ENCODE peak calls at places on chromosomes 11 and 22, in five cellular contexts. Y is K562, L is A549, U is esophagus muscularis mucosa, S is heart left ventricle. F is an unnamed sample.

GRCh38 chr11:3947084-3947483 is 91.6 kb downstream of the STIM1 start:
- DNase-seq in Y (no peak), L (no peak), U (no peak), S (peak), F (no peak)

GRCh38 chr11:110430267-110431211 is 791 bp downstream of the FDX1 start:
- DNase-seq in Y (no peak), L (no peak), U (no peak), S (peak), F (peak)

GRCh38 chr11:72326151-72326842 is 82.3 kb upstream of the PHOX2A start:
- DNase-seq in Y (peak), L (no peak), U (no peak), S (no peak), F (peak)

GRCh38 chr11:57459112-57460016 is 964 bp upstream of the RTN4RL2 start:
- DNase-seq in Y (peak), L (no peak), U (no peak), S (no peak), F (peak)

GRCh38 chr11:27722117-27722844 is 22.0 kb upstream of the BDNF start:
- DNase-seq in Y (no peak), L (peak), U (no peak), S (no peak), F (no peak)

GRCh38 chr22:39927544-39927943 is 26.7 kb downstream of the GRAP2 start:
- DNase-seq in Y (peak), L (no peak), U (no peak), S (no peak), F (no peak)

GRCh38 chr22:23754980-23755636 is 883 bp upstream of the VPREB3 start:
- DNase-seq in Y (no peak), L (no peak), U (no peak), S (no peak), F (no peak)

GRCh38 chr11:90309693-90310092 is 86.8 kb upstream of the CHORDC1 start:
- DNase-seq in Y (no peak), L (no peak), U (no peak), S (no peak), F (no peak)

GRCh38 chr11:71500601-71501021 is 26.5 kb upstream of the KRTAP5-7 start:
- DNase-seq in Y (no peak), L (no peak), U (no peak), S (peak), F (no peak)

GRCh38 chr22:46102752-46103151 is 47.6 kb upstream of the PPARA start:
- DNase-seq in Y (no peak), L (no peak), U (no peak), S (no peak), F (no peak)

GRCh38 chr11:72930011-72930410 is 115.8 kb downstream of the ATG16L2 start:
- DNase-seq in Y (no peak), L (no peak), U (no peak), S (no peak), F (no peak)

GRCh38 chr22:23128269-23129108 is 13.3 kb downstream of the RSPH14 start:
- DNase-seq in Y (peak), L (peak), U (no peak), S (peak), F (peak)

GRCh38 chr11:94151311-94151710 is 22.7 kb downstream of the PANX1 start:
- DNase-seq in Y (no peak), L (no peak), U (no peak), S (no peak), F (no peak)

GRCh38 chr11:115067471-115067870 is 389.1 kb downstream of the NXPE2 start:
- DNase-seq in Y (no peak), L (no peak), U (no peak), S (no peak), F (no peak)

GRCh38 chr11:107496011-107496410 is 38.4 kb upstream of the CWF19L2 start:
- DNase-seq in Y (no peak), L (no peak), U (no peak), S (no peak), F (no peak)

GRCh38 chr11:107505667-107506066 is 48.0 kb upstream of the CWF19L2 start:
- DNase-seq in Y (peak), L (no peak), U (no peak), S (no peak), F (no peak)

DNA sequence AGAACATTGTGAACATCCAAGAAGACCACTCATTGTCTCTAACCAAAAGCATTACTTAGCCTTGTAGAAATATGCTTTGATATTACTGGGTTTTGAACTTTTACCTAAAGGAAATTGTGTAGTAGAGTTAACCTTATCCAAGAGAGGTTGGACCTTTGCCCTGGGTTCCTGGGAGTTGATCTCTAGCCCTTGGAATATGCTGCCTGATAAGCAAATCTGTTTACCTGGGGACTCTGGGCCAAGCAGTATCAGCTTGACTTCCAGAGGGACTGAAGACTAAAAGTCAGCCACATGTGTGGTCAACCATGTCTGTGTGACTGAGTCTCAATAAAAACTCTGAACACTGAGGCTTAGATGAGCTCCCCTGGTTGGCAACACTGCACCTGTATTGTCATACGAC is 44.1 kb upstream of the CWF19L2 start:
- DNase-seq in Y (no peak), L (no peak), U (no peak), S (no peak), F (no peak)
- TF ChIP-seq POLR2A in Y (no peak), L (no peak), U (no peak), S (no peak), F (no peak)

GRCh38 chr22:41036924-41037323 is 55.5 kb upstream of the EP300 start:
- DNase-seq in Y (no peak), L (no peak), U (no peak), S (no peak), F (no peak)

GRCh38 chr22:41040483-41040882 is 51.9 kb upstream of the EP300 start:
- DNase-seq in Y (no peak), L (no peak), U (no peak), S (no peak), F (no peak)

GRCh38 chr22:41041532-41041931 is 50.9 kb upstream of the EP300 start:
- DNase-seq in Y (no peak), L (no peak), U (no peak), S (no peak), F (no peak)

GRCh38 chr22:41034741-41035140 is 57.7 kb upstream of the EP300 start:
- DNase-seq in Y (no peak), L (no peak), U (no peak), S (no peak), F (no peak)

DNA sequence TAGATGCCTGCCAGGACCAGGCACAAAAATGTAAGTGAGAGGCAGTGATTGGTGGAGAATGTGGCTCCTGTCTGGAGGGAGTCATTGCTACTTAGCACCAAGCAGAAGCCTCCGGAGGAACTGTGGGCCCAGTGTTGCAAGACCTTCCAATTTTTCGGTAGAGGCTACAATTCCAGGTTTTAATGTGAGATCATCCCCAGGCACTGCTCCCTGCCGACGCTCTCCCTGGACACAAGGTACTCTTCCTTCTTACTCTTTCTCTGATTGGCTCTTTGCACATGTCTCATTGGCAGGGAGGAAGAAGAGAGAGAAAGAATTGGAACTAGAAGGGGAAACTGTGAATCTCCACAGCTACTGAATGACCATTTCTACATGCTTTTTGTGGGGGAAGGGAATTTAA is 53.7 kb upstream of the EP300 start:
- DNase-seq in Y (no peak), L (no peak), U (no peak), S (no peak), F (no peak)
- TF ChIP-seq POLR2A in Y (no peak), L (no peak), U (no peak), S (no peak), F (no peak)

GRCh38 chr22:44181912-44182590 is 1.3 kb downstream of the PARVG start:
- DNase-seq in Y (no peak), L (no peak), U (no peak), S (no peak), F (no peak)

GRCh38 chr22:44181033-44181911 is 547 bp downstream of the PARVG start:
- DNase-seq in Y (no peak), L (no peak), U (no peak), S (peak), F (peak)

GRCh38 chr22:44180706-44181032 is at the start of gene PARVG:
- DNase-seq in Y (no peak), L (no peak), U (no peak), S (no peak), F (peak)

GRCh38 chr22:44184006-44184405 is 3.3 kb downstream of the PARVG start:
- DNase-seq in Y (no peak), L (no peak), U (no peak), S (no peak), F (no peak)

DNA sequence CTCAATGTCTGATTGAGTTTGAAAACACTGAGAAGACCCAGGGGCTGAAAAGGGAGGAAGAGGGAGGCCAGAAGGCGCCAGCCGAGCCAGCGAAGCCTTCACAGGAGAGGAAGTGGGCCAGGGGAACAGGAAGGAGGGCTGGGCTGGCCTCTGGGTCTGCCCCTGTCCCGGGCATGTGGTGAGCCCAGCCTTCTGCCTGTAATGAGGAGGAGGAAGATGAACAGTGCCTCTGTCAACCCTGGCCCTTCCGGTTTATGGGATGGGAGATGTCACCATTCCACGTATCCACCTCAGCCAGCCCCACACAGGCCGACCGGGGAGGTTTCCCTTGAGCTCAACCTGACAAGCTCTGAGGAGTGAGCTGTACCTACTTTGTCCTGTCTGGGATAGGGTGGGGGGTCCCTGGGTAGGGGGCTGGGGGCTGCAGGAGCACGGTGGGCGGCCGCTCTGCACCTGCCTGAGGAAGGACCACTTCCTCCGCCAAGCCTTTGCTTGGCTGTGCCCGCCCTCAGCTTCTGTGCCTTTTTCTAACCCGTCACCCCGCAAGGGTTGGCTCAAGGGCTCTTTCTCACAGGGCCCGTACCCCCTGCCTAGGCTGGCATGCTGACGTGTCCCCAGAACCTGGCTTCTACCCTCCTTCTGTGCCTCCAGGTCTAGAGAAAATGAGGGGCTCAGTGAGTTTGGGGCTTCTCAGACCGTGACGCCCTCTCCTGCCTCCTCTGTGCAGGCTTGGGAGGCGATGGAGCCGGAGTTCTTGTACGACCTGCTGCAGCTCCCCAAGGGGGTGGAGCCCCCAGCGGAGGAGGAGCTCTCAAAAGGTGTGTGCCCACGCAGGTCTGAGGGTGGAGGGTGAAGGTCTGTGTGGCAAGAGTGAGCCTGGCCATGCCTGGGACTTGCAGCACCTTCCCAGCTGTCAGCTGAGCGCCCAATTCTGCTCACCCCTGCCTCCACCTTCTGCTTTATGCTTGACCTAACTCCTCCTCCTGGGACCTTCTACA is 2.2 kb downstream of the PARVG start:
- DNase-seq in Y (no peak), L (no peak), U (no peak), S (peak), F (no peak)
- TF ChIP-seq POLR2A in Y (no peak), L (no peak), U (no peak), S (no peak), F (no peak)

DNA sequence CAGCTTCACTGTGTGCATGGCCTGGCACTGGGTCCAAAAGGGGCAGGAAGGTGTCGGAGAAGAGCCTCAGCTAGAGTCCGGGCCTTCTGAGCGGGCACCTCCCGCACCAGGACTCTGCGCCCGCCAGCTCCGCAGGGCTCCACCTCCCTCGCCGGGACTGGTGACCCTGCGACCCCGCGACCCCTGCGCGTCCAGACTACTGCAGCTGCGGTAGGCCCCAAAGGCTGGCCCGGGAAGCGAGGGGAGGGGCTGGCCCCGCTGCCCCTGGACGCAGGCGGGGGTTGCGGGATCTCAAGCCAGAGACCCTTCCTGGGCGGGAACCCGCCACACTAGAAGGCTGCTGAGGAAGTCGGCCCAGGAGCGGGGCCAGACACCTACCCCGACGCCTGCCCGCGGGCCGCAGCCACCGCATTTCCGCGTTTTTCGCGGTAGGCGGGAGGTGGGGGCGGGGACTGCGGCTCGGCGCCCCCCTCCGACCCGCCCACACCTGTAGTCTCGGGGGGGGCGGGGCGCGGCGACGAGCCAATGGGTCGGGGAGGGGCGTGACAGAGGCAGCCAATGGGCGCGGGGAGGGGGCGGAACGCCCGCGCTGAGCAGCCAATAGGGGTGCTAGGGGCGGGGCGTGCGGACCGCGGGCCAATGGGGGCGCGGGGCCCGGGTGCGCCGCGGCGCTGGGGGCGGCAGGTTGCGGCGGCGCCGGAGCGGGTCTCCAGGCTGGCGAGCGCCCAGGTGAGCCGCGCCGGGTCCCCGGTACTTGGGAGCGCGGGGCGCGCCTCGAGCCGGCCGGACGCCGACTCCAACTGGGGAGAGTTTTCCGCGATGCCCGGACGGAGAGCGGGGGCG is at the start of the genes LMNTD2 and RASSF7:
- DNase-seq in Y (peak), L (peak), U (peak), S (peak), F (peak)
- TF ChIP-seq POLR2A in Y (peak), L (peak), U (no peak), S (peak), F (peak)

GRCh38 chr22:21735198-21736083 is at the start of gene YPEL1:
- DNase-seq in Y (peak), L (peak), U (peak), S (peak), F (peak)
- TF ChIP-seq POLR2A in Y (no peak), L (peak), U (no peak), S (peak), F (peak)

GRCh38 chr22:31970490-31971444 is 26.4 kb downstream of the YWHAH start:
- DNase-seq in Y (peak), L (peak), U (no peak), S (peak), F (peak)
- TF ChIP-seq POLR2A in Y (no peak), L (no peak), U (no peak), S (no peak), F (no peak)

F was measured in erythroblast.